ENCODE peak calls at places on chromosomes 3 and 15, in seven cellular contexts. I is fibroblast of lung, M is H9, N is OCI-LY7, A is PC-3, Z is neural progenitor cell, L is IMR-90. B is an unnamed sample.

GRCh38 chr3:72973786-72974185 is 22.8 kb upstream of the PPP4R2 start:
- DNase-seq in Z (no peak), A (no peak), N (no peak), L (no peak), M (no peak), I (no peak), B (no peak)

GRCh38 chr3:48408823-48409281 is 21.0 kb downstream of the PLXNB1 start:
- DNase-seq in M (peak), Z (no peak), L (no peak), A (no peak), I (no peak), N (no peak), B (no peak)

GRCh38 chr3:46280105-46280797 is 38.0 kb downstream of the CCR3 start:
- DNase-seq in I (peak), N (no peak), Z (no peak), L (peak), M (no peak), A (peak), B (no peak)

GRCh38 chr15:90869601-90870353 is 1.4 kb downstream of the FURIN start:
- DNase-seq in L (peak), A (peak), N (peak), I (peak), Z (peak), M (peak), B (peak)

GRCh38 chr3:135887220-135887619 is 78.3 kb upstream of the PPP2R3A start:
- DNase-seq in L (peak), M (no peak), N (no peak), Z (no peak), I (peak), A (peak), B (no peak)

GRCh38 chr3:166829896-166830295 is 550.2 kb downstream of the ZBBX start:
- DNase-seq in I (no peak), A (peak), N (no peak), Z (no peak), M (no peak), L (no peak), B (no peak)

GRCh38 chr3:52254608-52255007 is 9.0 kb downstream of the PPM1M start:
- DNase-seq in N (no peak), L (no peak), A (no peak), I (no peak), Z (no peak), M (no peak), B (no peak)

GRCh38 chr3:50122071-50122470 is 33.1 kb upstream of the SEMA3F start:
- DNase-seq in I (peak), Z (no peak), N (no peak), M (no peak), A (no peak), L (no peak), B (no peak)

GRCh38 chr15:50940506-50940905 is 32.0 kb downstream of the AP4E1 start:
- DNase-seq in N (no peak), Z (no peak), M (no peak), I (peak), A (peak), L (peak), B (no peak)

GRCh38 chr3:180700941-180701340 is 21.7 kb upstream of the CCDC39 start:
- DNase-seq in Z (no peak), L (no peak), N (no peak), M (no peak), I (no peak), A (peak), B (no peak)

GRCh38 chr3:99875925-99876781 is 58.5 kb downstream of the CMSS1 start:
- DNase-seq in L (peak), I (peak), M (peak), Z (peak), A (no peak), N (no peak), B (no peak)

GRCh38 chr3:10666621-10667020 is 149.4 kb upstream of the SLC6A11 start:
- DNase-seq in A (no peak), L (no peak), I (no peak), Z (no peak), N (peak), M (no peak), B (peak)

GRCh38 chr3:157865449-157865862 is 240.8 kb downstream of the SHOX2 start:
- DNase-seq in M (peak), N (peak), L (no peak), Z (peak), A (peak), I (no peak), B (peak)

GRCh38 chr3:97686258-97686657 is 78.3 kb upstream of the ARL6 start:
- DNase-seq in L (no peak), I (no peak), N (no peak), Z (no peak), A (no peak), M (no peak), B (no peak)

GRCh38 chr3:107421170-107421792 is 44.0 kb downstream of the CCDC54 start:
- DNase-seq in M (no peak), N (peak), A (peak), L (peak), I (peak), Z (peak), B (peak)

GRCh38 chr15:66763186-66764066 is 61.4 kb downstream of the SMAD6 start:
- DNase-seq in N (no peak), I (no peak), A (peak), L (no peak), M (no peak), Z (no peak), B (no peak)

GRCh38 chr3:123153124-123153523 is 48.6 kb upstream of the SEC22A start:
- DNase-seq in N (peak), Z (no peak), M (no peak), A (no peak), I (no peak), L (no peak), B (no peak)

GRCh38 chr15:90059208-90059985 is 42.9 kb downstream of the IDH2 start:
- DNase-seq in Z (no peak), N (peak), A (no peak), I (no peak), L (no peak), M (peak), B (peak)

GRCh38 chr3:119636194-119636593 is 24.2 kb downstream of the POPDC2 start:
- DNase-seq in A (peak), L (peak), I (peak), Z (no peak), N (no peak), M (no peak), B (no peak)

GRCh38 chr3:8319935-8320634 is 181.5 kb upstream of the LMCD1 start:
- DNase-seq in M (no peak), I (peak), L (peak), N (no peak), Z (no peak), A (peak), B (no peak)

GRCh38 chr3:62332771-62333381 is 40.5 kb downstream of the FEZF2 start:
- DNase-seq in L (peak), A (peak), M (no peak), Z (peak), I (peak), N (peak), B (no peak)

GRCh38 chr3:63762180-63762579 is 56.9 kb upstream of the C3orf49 start:
- DNase-seq in I (peak), A (no peak), Z (no peak), N (no peak), L (no peak), M (no peak), B (no peak)

GRCh38 chr3:127787556-127787955 is 34.8 kb downstream of the MGLL start:
- DNase-seq in M (no peak), N (no peak), A (no peak), Z (no peak), I (no peak), L (no peak), B (no peak)

GRCh38 chr3:13572926-13573623 is 24.1 kb downstream of the FBLN2 start:
- DNase-seq in L (no peak), I (no peak), Z (no peak), M (no peak), A (no peak), N (no peak), B (no peak)

GRCh38 chr15:24919446-24919845 is 35.3 kb upstream of the SNRPN start:
- DNase-seq in A (peak), Z (no peak), I (no peak), L (no peak), M (peak), N (no peak), B (no peak)

GRCh38 chr15:70856884-70857546 is 3.1 kb upstream of the LARP6 start:
- DNase-seq in L (peak), A (peak), Z (no peak), I (peak), M (no peak), N (no peak), B (no peak)

GRCh38 chr3:123329636-123330340 is 119.1 kb downstream of the ADCY5 start:
- DNase-seq in L (no peak), A (no peak), M (no peak), I (no peak), N (no peak), Z (no peak), B (no peak)

GRCh38 chr3:143328459-143328858 is 208.9 kb downstream of the CHST2 start:
- DNase-seq in M (no peak), N (no peak), A (no peak), Z (no peak), L (no peak), I (no peak), B (no peak)

GRCh38 chr15:67838789-67839332 is 984 bp downstream of the RNU6-1 start:
- DNase-seq in I (peak), L (no peak), A (peak), N (no peak), Z (peak), M (peak), B (no peak)

GRCh38 chr3:122930371-122930997 is 97.1 kb downstream of the SEMA5B start:
- DNase-seq in A (no peak), I (no peak), Z (no peak), N (no peak), M (no peak), L (no peak), B (no peak)

GRCh38 chr15:25456196-25456595 is 17.4 kb upstream of the UBE3A start:
- DNase-seq in Z (no peak), A (no peak), I (no peak), L (no peak), N (no peak), M (no peak), B (no peak)

GRCh38 chr3:175258763-175259162 is 399.6 kb downstream of the NAALADL2 start:
- DNase-seq in I (peak), A (peak), M (no peak), Z (no peak), N (no peak), L (peak), B (no peak)

GRCh38 chr3:42148982-42149432 is 57.9 kb downstream of the TRAK1 start:
- DNase-seq in L (peak), Z (peak), M (peak), N (no peak), A (peak), I (peak), B (no peak)

GRCh38 chr3:127671523-127672428 is 976 bp upstream of the ABTB1 start:
- DNase-seq in L (no peak), M (no peak), A (no peak), I (no peak), N (peak), Z (peak), B (peak)

GRCh38 chr15:91413142-91413541 is 313.1 kb downstream of the SV2B start:
- DNase-seq in A (no peak), N (no peak), Z (no peak), M (no peak), L (peak), I (no peak), B (no peak)

GRCh38 chr3:149330609-149331008 is 2.8 kb downstream of the TM4SF18 start:
- DNase-seq in N (no peak), Z (no peak), A (peak), L (peak), I (no peak), M (no peak), B (no peak)

GRCh38 chr3:148757238-148757930 is 59.7 kb downstream of the AGTR1 start:
- DNase-seq in I (peak), M (no peak), N (no peak), L (peak), A (no peak), Z (no peak), B (no peak)

GRCh38 chr3:36943601-36944000 is 1.3 kb downstream of the TRANK1 start:
- DNase-seq in L (no peak), N (no peak), Z (peak), M (no peak), I (no peak), A (no peak), B (no peak)

GRCh38 chr3:36944641-36945270 is at the start of gene TRANK1:
- DNase-seq in Z (peak), I (peak), L (peak), N (peak), M (peak), A (no peak), B (peak)

GRCh38 chr3:36945326-36945980 is 599 bp upstream of the TRANK1 start:
- DNase-seq in A (no peak), N (no peak), L (no peak), M (no peak), Z (no peak), I (no peak), B (no peak)

GRCh38 chr3:36942632-36943248 is 2.1 kb downstream of the TRANK1 start:
- DNase-seq in Z (no peak), I (no peak), L (no peak), N (no peak), M (no peak), A (no peak), B (no peak)

DNA sequence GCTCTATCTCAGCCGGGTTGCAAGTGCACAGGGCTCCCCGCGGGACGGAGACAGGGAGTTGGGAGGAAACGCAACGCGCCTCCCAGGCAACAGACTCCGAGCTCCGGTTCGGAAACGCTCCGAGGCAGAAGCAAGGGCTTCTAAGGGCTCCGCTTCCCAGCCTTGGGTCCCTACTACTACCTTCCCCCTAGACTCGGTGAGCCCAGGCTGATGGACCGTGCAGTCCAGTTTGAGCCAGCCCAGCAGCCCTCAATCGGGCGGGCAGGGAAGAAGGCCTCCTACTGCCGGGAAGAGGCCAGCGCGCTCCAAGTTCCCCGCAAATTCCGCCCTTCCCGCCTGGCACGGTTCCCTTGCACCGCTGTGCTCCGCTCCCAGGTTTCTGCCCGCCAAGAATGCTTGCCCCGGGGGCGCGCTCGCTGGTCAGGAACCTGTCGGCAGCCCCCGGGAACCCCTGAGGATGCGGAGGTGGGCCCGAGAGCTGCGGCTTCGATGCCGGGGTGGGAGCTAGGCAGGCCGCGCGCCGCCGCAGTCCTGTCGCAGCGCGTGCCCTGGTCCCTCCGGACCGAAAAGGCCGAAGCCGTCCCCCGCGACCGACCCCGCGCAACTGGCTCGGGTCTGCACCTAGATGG is 728 bp downstream of the TRANK1 start:
- DNase-seq in A (peak), I (peak), L (peak), M (peak), Z (peak), N (peak), B (peak)
- TF ChIP-seq CTCF in A (peak), I (peak), L (peak), M (no peak), Z (peak), N (no peak), B (no peak)

DNA sequence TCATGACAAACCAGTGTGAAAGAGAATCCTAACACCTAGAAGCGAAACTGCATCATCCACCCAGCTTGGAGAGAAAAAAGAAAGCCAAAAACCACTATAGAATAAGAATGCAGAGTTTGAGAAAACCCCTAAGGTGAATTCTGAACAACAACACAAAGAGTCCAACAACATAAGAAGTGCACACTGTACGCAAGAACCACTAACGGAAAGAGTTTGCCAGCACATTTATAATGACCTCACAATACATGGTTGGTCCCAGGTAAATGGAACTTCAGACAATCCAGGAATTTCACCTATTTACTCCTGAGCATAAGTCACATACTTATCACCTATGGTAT is 128.3 kb upstream of the BHLHE40 start:
- DNase-seq in M (no peak), N (no peak), A (no peak), L (no peak), I (no peak), Z (no peak), B (no peak)
- H3K4me2 ChIP-seq in M (no peak), N (no peak), A (no peak), L (no peak), I (no peak), Z (no peak), B (no peak)

GRCh38 chr3:15486979-15487378 is 34.5 kb downstream of the COLQ start:
- DNase-seq in I (no peak), L (no peak), M (no peak), A (no peak), N (no peak), Z (no peak), B (no peak)
- TF ChIP-seq CTCF in I (no peak), L (no peak), M (no peak), A (no peak), N (no peak), Z (no peak), B (no peak)

GRCh38 chr3:160169139-160169830 is 55.9 kb upstream of the C3orf80 start:
- DNase-seq in Z (no peak), A (peak), N (no peak), M (no peak), L (peak), I (peak), B (no peak)
- H3K4me2 ChIP-seq in Z (no peak), A (peak), N (no peak), M (no peak), L (no peak), I (peak), B (no peak)

GRCh38 chr3:23356169-23356568 is 153.0 kb downstream of the UBE2E2 start:
- DNase-seq in I (no peak), A (no peak), M (no peak), N (no peak), L (no peak), Z (no peak), B (no peak)
- TF ChIP-seq CTCF in I (no peak), A (no peak), M (no peak), N (no peak), L (no peak), Z (no peak), B (no peak)